ENCODE peak calls at places on chromosomes 12 and 14, in eight cellular contexts. X, S, Y, B, E, I, F and Z are unnamed samples.

GRCh38 chr12:56042430-56043203 is 899 bp downstream of the RPS26 start:
- DNase-seq in X (no peak), S (no peak), Y (no peak), B (no peak), E (no peak), I (no peak), F (no peak), Z (no peak)

GRCh38 chr12:107906719-107907118 is 132.2 kb downstream of the ASCL4 start:
- DNase-seq in X (no peak), S (no peak), Y (no peak), B (no peak), E (no peak), I (no peak), F (no peak), Z (no peak)

GRCh38 chr12:130796985-130797686 is 41.9 kb downstream of the STX2 start:
- DNase-seq in X (peak), S (no peak), Y (no peak), B (no peak), E (peak), I (no peak), F (no peak), Z (no peak)

GRCh38 chr12:132132609-132133430 is 11.3 kb downstream of the DDX51 start:
- DNase-seq in X (no peak), S (no peak), Y (no peak), B (no peak), E (no peak), I (no peak), F (no peak), Z (no peak)

GRCh38 chr12:93982847-93983315 is 165.5 kb upstream of the PLXNC1 start:
- DNase-seq in X (no peak), S (peak), Y (no peak), B (no peak), E (peak), I (peak), F (peak), Z (no peak)

GRCh38 chr14:93175492-93175891 is 9.2 kb downstream of the MOAP1 start:
- DNase-seq in X (no peak), S (no peak), Y (no peak), B (no peak), E (no peak), I (no peak), F (no peak), Z (no peak)

GRCh38 chr12:99390707-99391106 is 256.8 kb upstream of the GARIN6 start:
- DNase-seq in X (no peak), S (no peak), Y (no peak), B (no peak), E (no peak), I (no peak), F (no peak), Z (peak)

GRCh38 chr12:120534703-120535655 is 823 bp downstream of the RNF10 start:
- DNase-seq in X (peak), S (peak), Y (peak), B (no peak), E (no peak), I (peak), F (peak), Z (peak)

GRCh38 chr14:72098202-72098601 is 166.0 kb downstream of the RGS6 start:
- DNase-seq in X (no peak), S (no peak), Y (no peak), B (no peak), E (no peak), I (no peak), F (no peak), Z (no peak)

GRCh38 chr12:1594045-1594294 is 411 bp downstream of the FBXL14 start:
- DNase-seq in X (peak), S (peak), Y (peak), B (peak), E (no peak), I (no peak), F (no peak), Z (no peak)

GRCh38 chr14:68065322-68065721 is 245.7 kb downstream of the RAD51B start:
- DNase-seq in X (no peak), S (no peak), Y (no peak), B (no peak), E (no peak), I (no peak), F (no peak), Z (no peak)

GRCh38 chr14:73241481-73242165 is 4.3 kb downstream of the PAPLN start:
- DNase-seq in X (no peak), S (no peak), Y (no peak), B (no peak), E (no peak), I (no peak), F (no peak), Z (no peak)

GRCh38 chr14:68444449-68445168 is 348.3 kb downstream of the ZFP36L1 start:
- DNase-seq in X (no peak), S (no peak), Y (peak), B (no peak), E (no peak), I (peak), F (no peak), Z (peak)

GRCh38 chr12:99153283-99153682 is 494.3 kb upstream of the GARIN6 start:
- DNase-seq in X (no peak), S (no peak), Y (no peak), B (no peak), E (no peak), I (no peak), F (no peak), Z (no peak)

GRCh38 chr14:60680511-60680910 is 31.2 kb upstream of the SIX1 start:
- DNase-seq in X (no peak), S (no peak), Y (no peak), B (no peak), E (no peak), I (no peak), F (no peak), Z (no peak)

GRCh38 chr12:47860279-47860841 is 40.7 kb upstream of the HDAC7 start:
- DNase-seq in X (no peak), S (no peak), Y (no peak), B (no peak), E (no peak), I (no peak), F (no peak), Z (no peak)

GRCh38 chr12:109291531-109292341 is 17.3 kb downstream of the FOXN4 start:
- DNase-seq in X (no peak), S (peak), Y (peak), B (peak), E (no peak), I (peak), F (peak), Z (no peak)

GRCh38 chr14:77562681-77563080 is 53.8 kb downstream of the SPTLC2 start:
- DNase-seq in X (no peak), S (no peak), Y (no peak), B (no peak), E (no peak), I (peak), F (no peak), Z (no peak)

GRCh38 chr12:95513599-95513998 is 37.7 kb downstream of the USP44 start:
- DNase-seq in X (no peak), S (no peak), Y (no peak), B (no peak), E (no peak), I (no peak), F (no peak), Z (no peak)

GRCh38 chr12:12158858-12159257 is 88.1 kb downstream of the BCL2L14 start:
- DNase-seq in X (no peak), S (no peak), Y (no peak), B (no peak), E (no peak), I (no peak), F (no peak), Z (no peak)

GRCh38 chr14:31239673-31240072 is 32.1 kb upstream of the HECTD1 start:
- DNase-seq in X (no peak), S (no peak), Y (no peak), B (no peak), E (no peak), I (no peak), F (no peak), Z (no peak)

GRCh38 chr12:124410354-124411175 is 115.7 kb downstream of the RFLNA start:
- DNase-seq in X (no peak), S (no peak), Y (no peak), B (no peak), E (no peak), I (peak), F (no peak), Z (no peak)

GRCh38 chr14:23153891-23154796 is 29.3 kb downstream of the SLC7A8 start:
- DNase-seq in X (no peak), S (no peak), Y (peak), B (no peak), E (peak), I (peak), F (no peak), Z (peak)

GRCh38 chr12:50102186-50102585 is 1.6 kb upstream of the GPD1 start:
- DNase-seq in X (no peak), S (no peak), Y (no peak), B (no peak), E (no peak), I (no peak), F (no peak), Z (no peak)

GRCh38 chr12:70691018-70691672 is 53.9 kb upstream of the PTPRB start:
- DNase-seq in X (no peak), S (no peak), Y (no peak), B (no peak), E (no peak), I (peak), F (no peak), Z (no peak)

GRCh38 chr12:6927999-6928702 is 392 bp downstream of the ATN1 start:
- DNase-seq in X (peak), S (no peak), Y (no peak), B (peak), E (no peak), I (no peak), F (no peak), Z (no peak)